ENCODE peak calls at places on chromosome 11, in nine cellular contexts. F is OCI-M1; T is spleen; R is A549; U is activated naive CD8-positive, alpha-beta T cell treated with anti-CD3 and anti-CD28 coated beads, Interleukin-2, amount 50 U/mL, for 24 hours; M is fibroblast of mammary gland; C is naive thymus-derived CD4-positive, alpha-beta T cell; B is ACHN; G is neuronal stem cell. E is an unnamed sample.

GRCh38 chr11:15605094-15605493 is 490.4 kb downstream of the INSC start:
- DNase-seq in F (no peak), T (no peak), R (no peak), U (no peak), M (no peak), C (no peak), B (no peak), G (no peak), E (no peak)

GRCh38 chr11:34243620-34244493 is 114.0 kb downstream of the ABTB2 start:
- DNase-seq in F (peak), T (no peak), R (peak), U (peak), M (peak), C (peak), B (peak), G (no peak), E (no peak)

GRCh38 chr11:122202161-122202950 is 86.3 kb upstream of the BLID start:
- DNase-seq in F (no peak), T (no peak), R (no peak), U (no peak), M (peak), C (no peak), B (no peak), G (no peak), E (no peak)

GRCh38 chr11:86484164-86484794 is 109.6 kb downstream of the CCDC81 start:
- DNase-seq in F (peak), T (no peak), R (peak), U (no peak), M (peak), C (no peak), B (peak), G (no peak), E (peak)

GRCh38 chr11:27064086-27064485 is 23.5 kb downstream of the BBOX1 start:
- DNase-seq in F (no peak), T (no peak), R (no peak), U (no peak), M (no peak), C (no peak), B (no peak), G (no peak), E (no peak)

GRCh38 chr11:118659314-118659939 is 20.0 kb downstream of the TREH start:
- DNase-seq in F (peak), T (peak), R (peak), U (peak), M (peak), C (peak), B (peak), G (peak), E (peak)

GRCh38 chr11:2777871-2778629 is 78.3 kb upstream of the KCNQ1OT1 start:
- DNase-seq in F (no peak), T (peak), R (no peak), U (no peak), M (no peak), C (peak), B (no peak), G (no peak), E (peak)

GRCh38 chr11:64526356-64526755 is 64.7 kb upstream of the SLC22A12 start:
- DNase-seq in F (no peak), T (no peak), R (no peak), U (no peak), M (no peak), C (no peak), B (no peak), G (no peak), E (peak)

GRCh38 chr11:7348432-7349298 is 97.0 kb downstream of the SYT9 start:
- DNase-seq in F (no peak), T (no peak), R (no peak), U (no peak), M (peak), C (no peak), B (no peak), G (no peak), E (no peak)

GRCh38 chr11:74444173-74444832 is 23.0 kb downstream of the KCNE3 start:
- DNase-seq in F (no peak), T (no peak), R (no peak), U (no peak), M (no peak), C (no peak), B (no peak), G (no peak), E (no peak)

E was measured in posterior vena cava.